ENCODE peak calls at places on chromosomes 16 and 17, in four cellular contexts. B is stimulated activated CD4-positive, alpha-beta T cell treated with anti-CD3 and anti-CD28 coated beads, TNF-alpha, amount 100 ng/mL, for 1 hour; A is sciatic nerve; D is NCI-H748 treated with DMSO at 0.1 percent for 48 hours. T is an unnamed sample.

GRCh38 chr16:30049871-30050270 is 15.7 kb upstream of the ALDOA start:
- DNase-seq in A (no peak), D (no peak), B (no peak), T (no peak)

GRCh38 chr16:73274140-73274539 is 226.2 kb upstream of the ZFHX3 start:
- DNase-seq in B (no peak), A (no peak), D (no peak), T (no peak)

GRCh38 chr16:51569204-51569911 is 418.3 kb upstream of the SALL1 start:
- DNase-seq in D (no peak), B (no peak), A (no peak), T (no peak)

GRCh38 chr17:20930065-20930760 is 112.6 kb downstream of the USP22 start:
- DNase-seq in D (no peak), A (no peak), B (no peak), T (no peak)

GRCh38 chr17:2203818-2204217 is 99.8 kb downstream of the SMG6 start:
- DNase-seq in A (no peak), B (no peak), D (no peak), T (no peak)

GRCh38 chr16:83402969-83403368 is 404.8 kb upstream of the HSBP1 start:
- DNase-seq in B (no peak), D (peak; percentile 31), A (no peak), T (no peak)

GRCh38 chr17:73223626-73224616 is 31.1 kb downstream of the COG1 start:
- DNase-seq in D (no peak), B (no peak), A (no peak), T (no peak)

GRCh38 chr17:66365204-66365524 is 62.8 kb downstream of the PRKCA start:
- DNase-seq in D (no peak), A (no peak), B (no peak), T (no peak)

GRCh38 chr16:88569614-88569984 is 604 bp upstream of the ZC3H18 start:
- DNase-seq in A (no peak), B (no peak), D (no peak), T (peak; percentile 72)

GRCh38 chr16:89122322-89122831 is 28.7 kb downstream of the ACSF3 start:
- DNase-seq in A (no peak), D (peak; percentile 67), B (peak; percentile 48), T (peak; percentile 81)

GRCh38 chr17:53217311-53217710 is 605.4 kb upstream of the KIF2B start:
- DNase-seq in B (no peak), D (no peak), A (no peak), T (no peak)

GRCh38 chr17:66836063-66837005 is 1.4 kb downstream of the CACNG5 start:
- DNase-seq in A (no peak), B (no peak), D (no peak), T (no peak)

GRCh38 chr16:85750021-85750826 is 672 bp downstream of the C16orf74 start:
- DNase-seq in A (peak; percentile 65), D (no peak), B (no peak), T (peak; percentile 70)

GRCh38 chr17:55453836-55454557 is 32.4 kb upstream of the MMD start:
- DNase-seq in B (no peak), A (no peak), D (no peak), T (no peak)

GRCh38 chr16:85006639-85007038 is 4.7 kb downstream of the ZDHHC7 start:
- DNase-seq in A (no peak), D (no peak), B (no peak), T (no peak)

GRCh38 chr17:4739122-4740024 is at the start of the genes CXCL16 and ZMYND15:
- DNase-seq in D (no peak), B (no peak), A (peak; percentile 78), T (peak; percentile 88)

GRCh38 chr17:6059406-6059805 is 10.8 kb upstream of the WSCD1 start:
- DNase-seq in D (peak; percentile 15), A (no peak), B (no peak), T (no peak)

GRCh38 chr17:40251576-40251975 is 32.5 kb downstream of the WIPF2 start:
- DNase-seq in D (no peak), B (no peak), A (no peak), T (no peak)

GRCh38 chr16:4277987-4278513 is 5.2 kb upstream of the TFAP4 start:
- DNase-seq in B (no peak), A (no peak), D (no peak), T (no peak)

GRCh38 chr16:22787456-22788189 is 26.3 kb upstream of the HS3ST2 start:
- DNase-seq in D (no peak), A (no peak), B (no peak), T (no peak)

GRCh38 chr17:78414178-78415162 is 36.0 kb downstream of the PGS1 start:
- DNase-seq in D (no peak), B (peak; percentile 15), A (no peak), T (no peak)

GRCh38 chr17:4499431-4500187 is 928 bp downstream of the SPNS2 start:
- DNase-seq in D (no peak), B (no peak), A (peak; percentile 47), T (no peak)

GRCh38 chr16:68244481-68244902 is 681 bp upstream of the PLA2G15 start:
- DNase-seq in B (no peak), D (no peak), A (no peak), T (no peak)

GRCh38 chr17:49438439-49438861 is 23.8 kb upstream of the PHB1 start:
- DNase-seq in D (no peak), B (no peak), A (no peak), T (no peak)

GRCh38 chr17:1227917-1228751 is 42.1 kb upstream of the BHLHA9 start:
- DNase-seq in A (no peak), B (no peak), D (no peak), T (peak; percentile 73)

GRCh38 chr16:28191364-28191985 is 20.3 kb downstream of the XPO6 start:
- DNase-seq in A (no peak), B (no peak), D (no peak), T (no peak)

GRCh38 chr16:30377812-30378235 is 3.2 kb downstream of the MYL11 start:
- DNase-seq in A (peak; percentile 97), B (peak; percentile 83), D (peak; percentile 61), T (peak; percentile 98)

T was measured in upper lobe of right lung.